ENCODE peak calls at places on chromosome 7, in ten cellular contexts. N, V, B, H, A, F, T, D, I and Z are unnamed samples.

GRCh38 chr7:152619027-152619739 is 56.8 kb downstream of the XRCC2 start:
- DNase-seq in B (no peak), V (no peak), N (no peak), H (no peak), A (no peak), D (no peak), F (no peak), I (no peak), T (no peak), Z (no peak)

GRCh38 chr7:92056276-92056675 is 78.0 kb downstream of the CYP51A1 start:
- DNase-seq in A (no peak), F (no peak), V (no peak), T (no peak), N (no peak), I (no peak), H (no peak), B (no peak), D (no peak), Z (no peak)

GRCh38 chr7:105990726-105991465 is 27.8 kb downstream of the CDHR3 start:
- DNase-seq in N (peak; percentile 23), V (no peak), T (no peak), B (no peak), I (no peak), F (no peak), D (no peak), A (no peak), H (no peak), Z (no peak)

GRCh38 chr7:150322114-150322832 is 882 bp upstream of the LRRC61 start:
- DNase-seq in A (no peak), B (no peak), T (no peak), V (no peak), N (no peak), F (no peak), I (no peak), D (no peak), H (peak; percentile 57), Z (no peak)

GRCh38 chr7:81627565-81628287 is 142.1 kb downstream of the HGF start:
- DNase-seq in F (peak; percentile 74), T (no peak), N (peak; percentile 96), A (peak; percentile 36), B (no peak), H (no peak), D (no peak), V (no peak), I (peak; percentile 64), Z (no peak)

GRCh38 chr7:139492293-139492692 is 8.8 kb upstream of the KLRG2 start:
- DNase-seq in A (no peak), D (no peak), I (no peak), V (no peak), T (no peak), F (no peak), H (no peak), N (no peak), B (no peak), Z (no peak)

GRCh38 chr7:136133491-136133990 is 156.4 kb upstream of the MTPN start:
- DNase-seq in F (no peak), V (no peak), N (peak; percentile 18), T (no peak), A (no peak), H (no peak), I (peak; percentile 82), D (peak; percentile 34), B (no peak), Z (no peak)

GRCh38 chr7:132077986-132078385 is 498.3 kb downstream of the PLXNA4 start:
- DNase-seq in A (no peak), D (no peak), V (no peak), H (no peak), T (no peak), N (peak; percentile 28), B (no peak), I (no peak), F (no peak), Z (no peak)